ENCODE peak calls at places on chromosomes 3 and 15, in ten cellular contexts. K is tibial artery, P is osteocyte, V is glutamatergic neuron, G is cardiac muscle cell, R is Calu3, I is esophagus squamous epithelium, H is WTC11, E is astrocyte of the spinal cord, M is kidney. D is an unnamed sample.

GRCh38 chr3:56800373-56801150 is 1.2 kb downstream of the ARHGEF3 start:
- DNase-seq in K (no peak), P (no peak), V (no peak), G (no peak), R (no peak), I (no peak), H (no peak), E (no peak), M (peak), D (no peak)

GRCh38 chr3:177595789-177596188 is 398.5 kb upstream of the TBL1XR1 start:
- DNase-seq in K (no peak), P (no peak), V (no peak), G (no peak), R (no peak), I (no peak), H (no peak), E (no peak), M (no peak), D (no peak)

GRCh38 chr3:177350051-177350565 is 152.8 kb upstream of the TBL1XR1 start:
- DNase-seq in K (no peak), P (no peak), V (no peak), G (peak), R (no peak), I (no peak), H (no peak), E (no peak), M (no peak), D (no peak)

GRCh38 chr3:55505776-55506175 is 18.7 kb upstream of the WNT5A start:
- DNase-seq in K (no peak), P (no peak), V (no peak), G (no peak), R (no peak), I (no peak), H (no peak), E (no peak), M (no peak), D (no peak)

GRCh38 chr3:137013955-137014688 is 56.3 kb downstream of the IL20RB start:
- DNase-seq in K (peak), P (peak), V (peak), G (peak), R (peak), I (peak), H (peak), E (peak), M (peak), D (peak)

GRCh38 chr15:74829991-74830390 is 3.6 kb downstream of the CPLX3 start:
- DNase-seq in K (no peak), P (no peak), V (no peak), G (no peak), R (no peak), I (no peak), H (no peak), E (no peak), M (no peak), D (no peak)

GRCh38 chr15:70190296-70190695 is 92.6 kb upstream of the TLE3 start:
- DNase-seq in K (no peak), P (no peak), V (no peak), G (no peak), R (no peak), I (no peak), H (no peak), E (no peak), M (no peak), D (no peak)

GRCh38 chr15:80456517-80457497 is 52.6 kb downstream of the ARNT2 start:
- DNase-seq in K (no peak), P (no peak), V (no peak), G (no peak), R (no peak), I (no peak), H (no peak), E (no peak), M (no peak), D (no peak)

GRCh38 chr3:51992017-51992682 is 3.5 kb downstream of the RPL29 start:
- DNase-seq in K (no peak), P (no peak), V (no peak), G (no peak), R (no peak), I (no peak), H (no peak), E (no peak), M (no peak), D (no peak)

GRCh38 chr3:16452265-16452664 is 61.2 kb downstream of the RFTN1 start:
- DNase-seq in K (no peak), P (no peak), V (no peak), G (no peak), R (no peak), I (no peak), H (no peak), E (peak), M (no peak), D (no peak)

GRCh38 chr3:133758969-133759739 is 13.0 kb downstream of the TF start:
- DNase-seq in K (no peak), P (no peak), V (no peak), G (no peak), R (no peak), I (no peak), H (no peak), E (no peak), M (no peak), D (no peak)

GRCh38 chr15:76426941-76427340 is 90.4 kb downstream of the ISL2 start:
- DNase-seq in K (no peak), P (no peak), V (no peak), G (no peak), R (no peak), I (no peak), H (no peak), E (no peak), M (no peak), D (no peak)
- TF ChIP-seq CTCF in K (no peak), P (no peak), V (no peak), G (no peak), R (no peak), I (no peak), H (no peak), E (no peak), M (no peak), D (no peak)

GRCh38 chr15:78263907-78264303 is 457 bp upstream of the DNAJA4 start:
- DNase-seq in K (no peak), P (no peak), V (no peak), G (no peak), R (peak), I (no peak), H (no peak), E (no peak), M (no peak), D (no peak)

GRCh38 chr15:78265752-78266224 is 1.4 kb downstream of the DNAJA4 start:
- DNase-seq in K (no peak), P (no peak), V (no peak), G (peak), R (no peak), I (no peak), H (no peak), E (peak), M (no peak), D (no peak)

GRCh38 chr15:78263351-78263781 is 996 bp upstream of the DNAJA4 start:
- DNase-seq in K (no peak), P (no peak), V (no peak), G (no peak), R (no peak), I (no peak), H (no peak), E (no peak), M (no peak), D (no peak)

GRCh38 chr15:78265137-78265460 is 737 bp downstream of the DNAJA4 start:
- DNase-seq in K (no peak), P (no peak), V (no peak), G (no peak), R (no peak), I (no peak), H (no peak), E (no peak), M (peak), D (no peak)

GRCh38 chr15:78264304-78265136 is at the start of gene DNAJA4:
- DNase-seq in K (peak), P (no peak), V (peak), G (peak), R (peak), I (no peak), H (peak), E (peak), M (peak), D (peak)
- TF ChIP-seq CTCF in K (no peak), P (no peak), V (no peak), G (peak), R (peak), I (no peak), H (no peak), E (peak), M (no peak), D (no peak)

DNA sequence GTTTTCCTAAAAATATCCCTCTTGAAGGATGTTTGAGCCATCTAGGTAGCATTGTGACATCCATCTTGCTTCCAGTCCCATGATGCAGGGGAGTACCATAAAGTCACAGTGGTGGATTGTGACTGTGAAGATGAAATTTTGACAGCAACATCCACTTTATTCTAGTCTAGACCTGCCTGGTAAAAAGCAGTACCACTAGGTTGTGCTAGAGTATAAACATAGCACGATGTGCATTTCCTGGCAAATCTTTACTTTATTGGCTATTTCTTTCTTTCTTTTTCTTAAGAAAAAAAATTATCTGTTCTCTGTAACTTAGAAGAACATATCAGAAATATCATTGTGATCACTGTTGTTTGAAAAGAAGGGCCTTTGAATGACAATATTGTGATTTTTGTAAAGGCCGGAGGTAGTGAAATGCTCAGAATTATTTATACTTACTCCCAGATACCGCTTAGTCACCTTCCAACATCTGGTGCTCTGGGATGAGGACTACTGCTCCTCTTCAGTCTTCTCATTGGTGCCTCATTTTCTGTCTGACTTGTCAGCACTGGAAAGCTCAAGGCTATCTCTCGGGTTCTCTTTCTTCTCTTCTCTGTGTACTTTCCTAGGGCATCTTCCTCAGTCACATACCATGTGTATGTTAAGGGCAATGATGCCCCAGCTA is 35.6 kb downstream of the AGBL1 start:
- DNase-seq in K (no peak), P (no peak), V (no peak), G (no peak), R (no peak), I (no peak), H (no peak), E (no peak), M (no peak), D (no peak)
- TF ChIP-seq CTCF in K (no peak), P (no peak), V (no peak), G (no peak), R (no peak), I (no peak), H (no peak), E (no peak), M (no peak), D (no peak)

GRCh38 chr3:196292281-196292923 is 4.9 kb upstream of the PCYT1A start:
- DNase-seq in K (no peak), P (no peak), V (no peak), G (no peak), R (no peak), I (no peak), H (peak), E (no peak), M (no peak), D (no peak)
- TF ChIP-seq CTCF in K (no peak), P (no peak), V (no peak), G (no peak), R (no peak), I (no peak), H (no peak), E (no peak), M (no peak), D (no peak)

DNA sequence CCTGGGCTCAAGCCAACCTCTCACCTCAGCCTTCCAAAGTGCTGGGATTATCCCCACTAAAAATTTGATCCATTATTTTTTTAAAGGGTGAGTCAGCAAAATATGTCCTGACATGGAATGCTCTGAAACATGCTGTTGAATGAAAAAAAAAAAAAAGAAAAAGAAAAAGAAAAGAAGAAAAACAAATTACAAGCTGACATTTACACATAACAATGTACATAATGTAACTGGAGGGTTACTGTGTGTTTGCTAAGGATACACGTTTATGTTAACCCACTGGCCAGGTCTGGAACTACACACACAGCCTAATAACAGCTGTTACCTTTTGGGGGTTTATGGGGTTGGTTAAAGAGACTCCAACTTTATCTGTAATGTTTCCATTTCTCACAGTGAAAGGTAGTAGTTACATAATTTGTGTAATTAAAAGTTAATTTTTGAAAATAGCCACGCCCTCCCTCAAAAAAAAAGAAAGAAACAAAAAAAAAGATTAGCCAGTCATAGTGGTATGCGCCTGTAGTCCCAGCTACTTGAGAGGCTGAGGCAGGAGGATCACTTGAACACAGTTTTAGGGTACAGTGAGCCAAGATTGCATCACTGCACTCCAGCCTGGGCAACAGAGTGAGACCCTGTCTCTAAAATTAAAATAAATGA is 3.1 kb upstream of the MESP2 start:
- DNase-seq in K (no peak), P (no peak), V (no peak), G (no peak), R (no peak), I (no peak), H (no peak), E (peak), M (no peak), D (no peak)
- TF ChIP-seq CTCF in K (no peak), P (peak), V (peak), G (peak), R (peak), I (peak), H (no peak), E (peak), M (no peak), D (no peak)

GRCh38 chr3:100693225-100693624 is 16.1 kb upstream of the TFG start:
- DNase-seq in K (no peak), P (no peak), V (no peak), G (no peak), R (no peak), I (no peak), H (no peak), E (no peak), M (no peak), D (no peak)
- TF ChIP-seq CTCF in K (no peak), P (no peak), V (no peak), G (no peak), R (no peak), I (no peak), H (no peak), E (no peak), M (no peak), D (no peak)

DNA sequence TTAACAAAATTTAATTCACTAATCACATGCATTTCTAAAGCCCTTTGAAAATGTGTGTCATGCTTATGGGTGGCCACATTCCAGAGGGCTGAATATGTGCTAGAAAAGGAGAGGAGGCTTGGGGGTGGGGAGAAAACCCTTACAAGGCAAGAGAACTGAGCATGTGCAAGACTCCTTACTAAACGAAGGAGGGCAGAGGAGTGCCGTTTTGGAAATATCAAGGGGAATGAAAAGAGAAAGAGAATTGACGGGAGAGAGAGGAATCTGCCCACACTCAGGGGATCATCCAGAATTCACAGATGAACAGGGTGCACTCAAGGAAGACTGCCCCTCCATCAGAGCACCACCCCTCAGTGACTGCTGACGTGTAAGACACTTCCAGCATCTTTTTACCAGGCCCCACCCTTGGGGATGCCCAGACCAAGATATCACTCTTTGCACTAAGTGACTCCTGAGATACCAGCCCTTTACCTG is 37.9 kb upstream of the TSC22D2 start:
- DNase-seq in K (peak), P (peak), V (no peak), G (peak), R (peak), I (no peak), H (peak), E (peak), M (no peak), D (no peak)
- TF ChIP-seq CTCF in K (peak), P (peak), V (no peak), G (peak), R (no peak), I (peak), H (no peak), E (peak), M (no peak), D (no peak)